ENCODE peak calls at places on chromosome 17, in five cellular contexts. Z is HCT116, O is GM12878, P is K562, S is HepG2. I is an unnamed sample.

GRCh38 chr17:42618442-42619150 is 9.1 kb downstream of the TUBG1 start:
- DNase-seq in S (peak), P (peak), O (peak), Z (no peak), I (peak)

GRCh38 chr17:18219016-18219415 is 6.4 kb upstream of the LLGL1 start:
- DNase-seq in S (no peak), O (no peak), P (peak), Z (no peak), I (no peak)

GRCh38 chr17:31494259-31495048 is 103.0 kb downstream of the RAB11FIP4 start:
- DNase-seq in S (no peak), P (no peak), Z (no peak), O (peak), I (no peak)

GRCh38 chr17:44916059-44916780 is 920 bp upstream of the GFAP start:
- DNase-seq in S (peak), P (no peak), O (no peak), Z (no peak), I (no peak)

GRCh38 chr17:38568845-38569510 is 36.8 kb downstream of the SRCIN1 start:
- DNase-seq in P (no peak), Z (no peak), O (no peak), S (no peak), I (no peak)

GRCh38 chr17:30477083-30477757 is at the start of gene GOSR1:
- DNase-seq in O (peak), S (peak), Z (peak), P (peak), I (peak)

GRCh38 chr17:82346342-82347300 is 12.4 kb upstream of the TEX19 start:
- DNase-seq in Z (no peak), S (peak), O (no peak), P (peak), I (no peak)

GRCh38 chr17:31610301-31610910 is 218.9 kb downstream of the RAB11FIP4 start:
- DNase-seq in O (no peak), S (no peak), P (no peak), Z (no peak), I (peak)

GRCh38 chr17:66717680-66718079 is 117.2 kb upstream of the CACNG5 start:
- DNase-seq in P (no peak), S (no peak), O (no peak), Z (no peak), I (no peak)

GRCh38 chr17:385195-385835 is 32.7 kb upstream of the RPH3AL start:
- DNase-seq in S (no peak), P (no peak), Z (no peak), O (no peak), I (no peak)

GRCh38 chr17:66493283-66494019 is 191.0 kb downstream of the PRKCA start:
- DNase-seq in O (no peak), S (no peak), P (peak), Z (no peak), I (no peak)

GRCh38 chr17:66353937-66354401 is 51.6 kb downstream of the PRKCA start:
- DNase-seq in P (no peak), Z (no peak), S (no peak), O (no peak), I (no peak)

GRCh38 chr17:16512011-16512410 is 20.0 kb upstream of the LRRC75A start:
- DNase-seq in Z (no peak), P (no peak), O (no peak), S (no peak), I (no peak)

GRCh38 chr17:56681561-56682266 is 88.2 kb downstream of the NOG start:
- DNase-seq in P (peak), O (no peak), S (no peak), Z (peak), I (no peak)

GRCh38 chr17:29140631-29141483 is 39.3 kb downstream of the MYO18A start:
- DNase-seq in P (peak), O (no peak), Z (no peak), S (no peak), I (no peak)

GRCh38 chr17:71821512-71821911 is 299.3 kb upstream of the SOX9 start:
- DNase-seq in S (no peak), O (no peak), Z (no peak), P (no peak), I (no peak)

GRCh38 chr17:38579934-38580333 is 25.8 kb downstream of the SRCIN1 start:
- DNase-seq in S (peak), Z (no peak), P (peak), O (no peak), I (no peak)

DNA sequence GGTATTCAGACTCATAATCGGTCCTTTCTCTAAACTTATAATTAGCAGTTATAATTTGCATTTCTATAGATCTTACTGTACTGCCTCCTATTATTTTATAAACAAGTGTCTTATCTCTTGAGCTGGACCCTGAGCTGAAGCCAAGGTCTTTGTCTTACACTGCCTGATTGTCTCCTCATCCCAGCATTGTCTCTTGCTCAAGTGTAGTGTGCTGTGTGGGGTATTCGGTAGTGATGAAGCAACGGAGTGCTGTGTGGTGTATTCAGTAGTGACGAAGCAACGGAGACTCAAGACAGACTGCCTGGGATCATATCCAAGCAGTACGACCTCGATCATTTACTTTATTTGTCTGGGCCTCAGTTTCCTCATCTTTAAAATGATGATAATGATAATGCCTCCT is 69.3 kb downstream of the COX10 start:
- DNase-seq in Z (no peak), O (no peak), S (peak), P (no peak), I (no peak)
- TF ChIP-seq ZNF274 in Z (no peak), O (no peak), S (no peak), P (no peak), I (no peak)

DNA sequence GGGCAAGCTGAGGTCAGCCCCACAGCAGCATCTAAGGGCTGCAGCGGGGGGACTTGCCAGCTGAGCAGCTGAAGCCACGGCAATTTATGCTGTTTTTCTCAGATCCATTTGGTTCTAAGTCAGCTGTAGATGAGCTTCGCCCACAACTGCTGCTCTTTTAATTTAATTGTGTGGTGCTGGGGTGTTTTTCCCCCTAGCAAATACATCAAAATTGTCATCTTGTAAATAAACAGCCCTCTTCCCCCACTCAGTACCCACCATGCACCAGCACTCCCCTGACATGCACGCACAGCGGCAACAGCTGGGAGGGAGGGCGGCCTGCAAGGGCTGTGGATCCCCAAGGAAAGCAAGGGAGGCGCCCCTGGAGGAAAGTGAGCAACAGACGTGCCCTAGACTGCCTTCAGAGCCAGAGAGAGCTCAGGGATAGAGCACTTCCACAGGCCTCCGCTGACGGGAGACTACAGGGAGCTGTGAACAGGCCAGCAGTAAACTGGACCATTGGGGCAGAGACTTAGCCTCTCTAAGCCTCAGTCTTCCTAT is 149.5 kb downstream of the TMEM132E start:
- DNase-seq in P (no peak), Z (no peak), O (no peak), S (no peak), I (no peak)
- TF ChIP-seq YY1 in P (no peak), Z (no peak), O (no peak), S (no peak), I (no peak)

GRCh38 chr17:78884876-78885667 is 17.9 kb downstream of the CEP295NL start:
- DNase-seq in Z (no peak), S (no peak), O (no peak), P (no peak), I (no peak)
- H3K9ac ChIP-seq in Z (peak), S (no peak), O (no peak), P (peak), I (peak)

GRCh38 chr17:35256629-35257028 is 13.8 kb downstream of the SLFN5 start:
- DNase-seq in S (no peak), P (no peak), Z (peak), O (no peak), I (no peak)
- TF ChIP-seq ZNF274 in S (no peak), P (no peak), Z (no peak), O (no peak), I (no peak)

I was measured in NT2/D1.